ENCODE peak calls at places on chromosomes 2 and 18, in four cellular contexts. L is HCT116; A is choroid plexus epithelial cell; P is CD8-positive, alpha-beta T cell. V is an unnamed sample.

GRCh38 chr2:20868377-20868776 is 45.5 kb upstream of the LDAH start:
- DNase-seq in A (no peak), P (peak), L (no peak), V (peak)

GRCh38 chr2:106521016-106521415 is 33.9 kb downstream of the CD8B2 start:
- DNase-seq in A (no peak), P (no peak), L (no peak), V (no peak)

GRCh38 chr2:168029071-168029470 is 218.3 kb downstream of the STK39 start:
- DNase-seq in A (peak), P (no peak), L (no peak), V (no peak)

GRCh38 chr18:31942301-31942998 is 478 bp downstream of the TRAPPC8 start:
- DNase-seq in L (no peak), A (peak), P (no peak), V (peak)

GRCh38 chr2:24220534-24221281 is 45.9 kb downstream of the FAM228A start:
- DNase-seq in A (no peak), L (no peak), P (no peak), V (no peak)

GRCh38 chr2:170324640-170325046 is 146.7 kb downstream of the MYO3B start:
- DNase-seq in P (peak), A (peak), L (peak), V (peak)

GRCh38 chr2:83971547-83971946 is 487.5 kb downstream of the SUCLG1 start:
- DNase-seq in P (no peak), A (no peak), L (no peak), V (no peak)

GRCh38 chr2:112710956-112711355 is 9.9 kb upstream of the NT5DC4 start:
- DNase-seq in L (no peak), P (no peak), A (no peak), V (no peak)

GRCh38 chr2:182132605-182133004 is 147.0 kb downstream of the PPP1R1C start:
- DNase-seq in P (no peak), A (peak), L (no peak), V (no peak)

GRCh38 chr2:63500398-63500797 is 87.9 kb downstream of the WDPCP start:
- DNase-seq in A (no peak), L (no peak), P (no peak), V (no peak)

GRCh38 chr2:171627412-171627811 is 59.9 kb upstream of the DYNC1I2 start:
- DNase-seq in L (no peak), P (no peak), A (no peak), V (no peak)

GRCh38 chr2:73142937-73143336 is 30.2 kb upstream of the RAB11FIP5 start:
- DNase-seq in L (no peak), A (no peak), P (no peak), V (no peak)

GRCh38 chr2:30224147-30224546 is 7.2 kb upstream of the LBH start:
- DNase-seq in P (no peak), L (no peak), A (no peak), V (peak)

GRCh38 chr2:159684796-159685195 is 27.5 kb upstream of the MARCHF7 start:
- DNase-seq in L (peak), P (no peak), A (peak), V (no peak)

GRCh38 chr2:45452866-45453265 is 158.2 kb downstream of the SRBD1 start:
- DNase-seq in L (no peak), A (peak), P (no peak), V (no peak)

GRCh38 chr18:75467396-75467795 is 39.9 kb upstream of the SMIM21 start:
- DNase-seq in P (no peak), L (no peak), A (no peak), V (no peak)

GRCh38 chr2:179460530-179460929 is 195.9 kb upstream of the SESTD1 start:
- DNase-seq in A (peak), P (no peak), L (peak), V (no peak)

DNA sequence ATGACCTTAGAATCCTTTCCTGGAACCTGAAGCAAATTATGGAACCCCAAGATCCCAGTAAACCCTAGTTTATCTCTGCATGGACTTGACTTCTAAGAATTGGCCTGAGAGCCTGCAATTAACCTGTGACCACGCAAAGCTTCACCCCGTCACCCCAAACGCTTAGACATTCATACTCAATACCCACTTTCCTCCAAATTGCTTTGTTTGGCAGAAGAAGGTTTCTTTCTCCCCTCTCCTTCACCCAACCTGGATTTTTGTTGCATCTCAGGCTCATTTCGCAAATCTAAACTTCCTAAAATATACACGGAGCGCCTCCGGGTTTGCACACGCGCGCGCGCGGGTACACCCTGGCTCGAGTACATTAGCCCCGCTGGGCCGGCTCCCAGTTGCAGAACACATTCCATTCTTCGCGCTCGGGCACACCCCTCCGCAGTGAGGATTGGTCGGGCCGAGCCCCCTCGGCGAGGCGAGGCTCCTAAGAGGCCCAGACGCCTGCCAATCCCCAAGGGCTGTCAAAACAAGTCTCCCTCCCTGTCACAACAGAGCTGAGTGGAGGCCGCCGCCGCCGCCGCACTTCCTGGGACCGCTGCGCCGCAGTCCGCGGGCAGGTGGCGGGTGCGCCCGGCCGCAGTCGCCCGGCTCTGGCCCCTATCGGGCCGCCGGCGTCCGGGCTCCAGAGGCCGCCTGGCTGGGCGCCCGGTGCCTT is at the start of gene PLCL1:
- DNase-seq in L (peak), A (peak), P (peak), V (peak)
- TF ChIP-seq CTCF in L (no peak), A (no peak), P (no peak), V (no peak)

DNA sequence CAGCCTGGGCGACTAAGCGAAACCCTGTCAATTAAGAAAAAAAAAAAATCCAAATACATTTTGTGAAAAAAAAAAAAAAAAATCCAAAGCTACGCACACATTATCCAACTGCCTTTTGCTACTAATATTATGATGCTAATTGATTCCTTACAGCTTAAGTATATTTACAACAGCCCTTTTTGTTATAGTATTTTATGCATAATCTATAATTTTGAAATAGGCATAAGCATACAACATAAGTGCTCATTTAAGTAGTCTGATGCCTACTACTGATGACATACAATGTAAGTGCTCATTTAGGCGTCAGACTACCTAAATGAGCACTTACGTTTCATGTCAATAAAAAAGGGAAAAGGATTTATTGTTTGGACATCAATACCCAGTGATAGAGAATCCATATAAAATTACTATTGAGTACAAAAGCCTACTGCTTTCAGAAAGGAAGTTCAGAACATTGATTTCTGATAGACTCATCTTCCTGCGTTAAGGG is 755 bp upstream of the RNF149 start:
- DNase-seq in L (no peak), P (no peak), A (no peak), V (no peak)
- H3K4me3 ChIP-seq in L (peak), P (peak), A (peak), V (no peak)

GRCh38 chr2:201269764-201270163 is 9.4 kb downstream of the CASP8 start:
- DNase-seq in P (no peak), A (no peak), L (no peak), V (no peak)

GRCh38 chr2:201271917-201272316 is 11.6 kb downstream of the CASP8 start:
- DNase-seq in L (no peak), P (no peak), A (no peak), V (no peak)

GRCh38 chr2:201267278-201268030 is 7.1 kb downstream of the CASP8 start:
- DNase-seq in P (no peak), L (no peak), A (no peak), V (no peak)

GRCh38 chr2:201273330-201273983 is 13.1 kb downstream of the CASP8 start:
- DNase-seq in P (no peak), A (no peak), L (no peak), V (no peak)

DNA sequence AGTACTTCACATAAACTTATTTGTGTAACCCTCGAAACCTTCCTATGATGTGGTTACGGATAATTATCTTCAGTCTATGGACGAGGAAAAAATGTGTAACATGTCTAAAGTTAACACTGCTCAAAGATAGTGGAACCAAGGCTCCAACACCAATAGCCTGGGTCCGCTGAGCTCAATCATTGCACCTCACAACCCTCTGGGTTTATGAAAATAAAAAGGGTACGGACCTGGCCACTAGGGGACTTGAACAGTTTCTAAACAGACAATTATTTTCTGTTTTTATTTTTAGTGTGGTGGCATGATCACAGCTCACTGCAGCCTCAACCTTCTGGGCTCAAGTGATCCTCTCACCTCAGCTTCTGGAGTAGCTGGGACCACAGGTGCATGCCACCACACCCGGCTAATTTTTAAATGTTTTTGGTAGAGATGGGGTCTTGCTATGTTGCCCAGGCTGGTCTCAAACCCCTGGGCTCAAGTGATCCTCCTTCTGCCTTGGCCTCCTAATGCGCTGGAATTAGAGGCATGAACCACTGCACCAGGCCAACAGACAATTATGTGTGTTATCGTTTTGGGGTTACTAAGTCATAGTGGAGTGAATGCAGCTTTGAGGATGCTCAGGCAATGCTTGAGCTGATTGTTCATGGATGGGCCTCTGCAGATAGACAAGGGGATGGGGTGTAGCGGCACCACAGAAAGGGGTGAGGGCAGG is 10.1 kb downstream of the CASP8 start:
- DNase-seq in A (no peak), L (no peak), P (no peak), V (no peak)
- TF ChIP-seq CTCF in A (peak), L (peak), P (no peak), V (no peak)

GRCh38 chr2:233905945-233906344 is 11.2 kb upstream of the TRPM8 start:
- DNase-seq in P (no peak), L (no peak), A (no peak), V (no peak)

GRCh38 chr2:233901884-233902283 is 15.3 kb upstream of the TRPM8 start:
- DNase-seq in P (no peak), A (no peak), L (no peak), V (no peak)

GRCh38 chr2:233901367-233901766 is 15.8 kb upstream of the TRPM8 start:
- DNase-seq in P (no peak), L (no peak), A (no peak), V (peak)
- H3K4me3 ChIP-seq in P (no peak), L (no peak), A (no peak), V (no peak)

GRCh38 chr18:3891245-3891644 is 441.3 kb downstream of the TGIF1 start:
- DNase-seq in L (no peak), P (no peak), A (no peak), V (no peak)
- TF ChIP-seq CTCF in L (no peak), P (no peak), A (no peak), V (no peak)

GRCh38 chr2:227164745-227165350 is 424 bp downstream of the COL4A3 start:
- DNase-seq in L (no peak), P (no peak), A (no peak), V (peak)
- H3K4me3 ChIP-seq in L (peak), P (peak), A (peak), V (no peak)

GRCh38 chr2:2681611-2682295 is 350.7 kb upstream of the MYT1L start:
- DNase-seq in L (no peak), A (no peak), P (no peak), V (no peak)

GRCh38 chr2:2683581-2683980 is 352.5 kb upstream of the MYT1L start:
- DNase-seq in P (no peak), L (no peak), A (no peak), V (no peak)

GRCh38 chr2:2686228-2686627 is 355.2 kb upstream of the MYT1L start:
- DNase-seq in A (no peak), P (no peak), L (no peak), V (no peak)

GRCh38 chr2:2681085-2681484 is 350.0 kb upstream of the MYT1L start:
- DNase-seq in P (no peak), A (no peak), L (no peak), V (no peak)

GRCh38 chr2:2682700-2683342 is 351.7 kb upstream of the MYT1L start:
- DNase-seq in P (no peak), L (no peak), A (no peak), V (no peak)
- TF ChIP-seq CTCF in P (no peak), L (peak), A (no peak), V (no peak)

GRCh38 chr2:217512728-217513127 is 490.1 kb downstream of the TNS1 start:
- DNase-seq in L (no peak), P (no peak), A (no peak), V (no peak)

GRCh38 chr2:217510790-217511291 is 492.0 kb downstream of the TNS1 start:
- DNase-seq in A (peak), L (peak), P (peak), V (no peak)

GRCh38 chr2:217511850-217512249 is 490.9 kb downstream of the TNS1 start:
- DNase-seq in A (no peak), L (no peak), P (no peak), V (no peak)

GRCh38 chr2:217512259-217512658 is 490.5 kb downstream of the TNS1 start:
- DNase-seq in L (no peak), A (no peak), P (no peak), V (no peak)

GRCh38 chr2:217513256-217513655 is 489.5 kb downstream of the TNS1 start:
- DNase-seq in P (no peak), L (no peak), A (no peak), V (no peak)
- H3K4me3 ChIP-seq in P (no peak), L (no peak), A (no peak), V (no peak)

GRCh38 chr2:191713837-191714236 is 35.9 kb downstream of the NABP1 start:
- DNase-seq in L (peak), P (no peak), A (no peak), V (no peak)
- TF ChIP-seq CTCF in L (peak), P (no peak), A (peak), V (no peak)